ENCODE peak calls at places on chromosomes 3 and 15, in four cellular contexts. One of them, this sample, is unnamed.

GRCh38 chr3:123246846-123247245 is 45.1 kb downstream of the SEC22A start:
- DNase-seq in K562: no peak
- DNase-seq in H9: no peak
- DNase-seq in cardiac fibroblast: no peak
- DNase-seq in this sample: no peak

GRCh38 chr15:56869573-56869972 is 48.9 kb upstream of the TCF12 start:
- DNase-seq in K562: peak; percentile 23
- DNase-seq in H9: no peak
- DNase-seq in cardiac fibroblast: peak; percentile 24
- DNase-seq in this sample: no peak

GRCh38 chr15:39786444-39787056 is 3.9 kb upstream of the FSIP1 start:
- DNase-seq in K562: peak; percentile 22
- DNase-seq in H9: no peak
- DNase-seq in cardiac fibroblast: peak; percentile 79
- DNase-seq in this sample: peak; percentile 44

GRCh38 chr3:188553569-188553968 is 399.6 kb downstream of the LPP start:
- DNase-seq in K562: no peak
- DNase-seq in H9: no peak
- DNase-seq in cardiac fibroblast: no peak
- DNase-seq in this sample: no peak

GRCh38 chr15:84981711-84982300 is at the start of gene PDE8A:
- DNase-seq in K562: peak; percentile 75
- DNase-seq in H9: peak; percentile 40
- DNase-seq in cardiac fibroblast: peak; percentile 67
- DNase-seq in this sample: peak; percentile 36

GRCh38 chr3:98172621-98173020 is 6.1 kb downstream of the OR5H15 start:
- DNase-seq in K562: no peak
- DNase-seq in H9: no peak
- DNase-seq in cardiac fibroblast: no peak
- DNase-seq in this sample: no peak

GRCh38 chr3:149129326-149130123 is at the start of gene HPS3:
- DNase-seq in K562: peak; percentile 89
- DNase-seq in H9: peak; percentile 90
- DNase-seq in cardiac fibroblast: peak; percentile 92
- DNase-seq in this sample: peak; percentile 76

GRCh38 chr15:71105444-71105843 is 9.8 kb upstream of the THSD4 start:
- DNase-seq in K562: no peak
- DNase-seq in H9: no peak
- DNase-seq in cardiac fibroblast: no peak
- DNase-seq in this sample: no peak

GRCh38 chr15:59160880-59161593 is 45.6 kb upstream of the LDHAL6B start:
- DNase-seq in K562: peak; percentile 46
- DNase-seq in H9: peak; percentile 83
- DNase-seq in cardiac fibroblast: no peak
- DNase-seq in this sample: no peak

GRCh38 chr3:80682235-80682634 is 914.4 kb upstream of the ROBO1 start:
- DNase-seq in K562: no peak
- DNase-seq in H9: no peak
- DNase-seq in cardiac fibroblast: no peak
- DNase-seq in this sample: no peak

DNA sequence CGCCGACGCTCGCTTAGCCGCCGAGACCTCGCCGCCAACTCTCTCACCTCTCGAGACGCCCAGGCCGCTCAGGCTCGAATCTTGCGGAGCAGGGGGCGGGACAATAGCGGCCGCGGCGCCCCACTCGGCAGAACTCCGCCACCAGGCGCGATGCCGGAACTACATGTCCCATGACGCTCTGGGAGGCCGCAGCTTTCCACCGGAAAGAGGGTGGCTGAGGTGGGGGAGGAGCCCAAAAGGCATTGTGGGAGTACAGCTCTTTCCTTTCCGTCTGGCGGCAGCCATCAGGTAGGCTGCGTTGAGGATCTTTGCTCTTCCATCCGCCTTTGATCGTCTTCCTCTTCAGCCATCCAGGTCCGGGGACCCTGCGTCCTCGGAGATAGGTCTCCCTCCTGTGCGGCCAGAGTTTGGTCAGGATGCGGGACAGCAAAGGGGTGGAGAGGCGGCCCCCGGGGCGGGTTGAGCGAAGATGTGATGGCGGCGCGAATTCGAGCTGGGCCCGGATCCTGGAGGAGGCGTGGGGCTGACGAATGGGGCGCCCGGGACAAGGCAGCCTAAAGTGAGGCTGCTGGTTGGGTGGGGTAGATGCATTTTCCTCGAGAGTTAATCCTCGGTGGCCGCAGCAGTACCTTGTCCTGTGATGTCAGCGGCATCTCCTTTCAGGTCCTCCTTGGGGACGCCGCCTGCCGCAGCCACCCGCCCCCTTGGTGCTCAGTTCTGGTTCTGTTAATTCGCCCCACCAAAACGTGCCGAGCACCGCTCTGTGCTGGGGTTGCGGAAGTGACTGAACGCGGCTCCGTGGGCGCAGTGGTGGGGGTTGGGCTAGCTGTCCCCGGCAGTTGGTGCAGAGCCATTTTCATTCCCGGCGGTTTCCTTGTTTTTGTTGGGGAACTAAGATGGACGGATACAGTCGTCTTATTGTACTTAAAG is at the start of the genes NKIRAS1 and RPL15:
- DNase-seq in K562: peak; percentile 95
- DNase-seq in H9: peak; percentile 97
- DNase-seq in cardiac fibroblast: peak; percentile 97
- DNase-seq in this sample: peak; percentile 96
- TF ChIP-seq CTCF in K562: peak; percentile 45
- TF ChIP-seq CTCF in H9: peak; percentile 37
- TF ChIP-seq CTCF in cardiac fibroblast: peak; percentile 53
- TF ChIP-seq CTCF in this sample: peak; percentile 79

GRCh38 chr3:44529927-44530326 is 25.1 kb upstream of the ZKSCAN7 start:
- DNase-seq in K562: no peak
- DNase-seq in H9: no peak
- DNase-seq in cardiac fibroblast: peak; percentile 8
- DNase-seq in this sample: peak; percentile 32
- TF ChIP-seq CTCF in K562: peak; percentile 48
- TF ChIP-seq CTCF in H9: peak; percentile 57
- TF ChIP-seq CTCF in cardiac fibroblast: peak; percentile 37
- TF ChIP-seq CTCF in this sample: peak; percentile 68

GRCh38 chr15:30903497-30904187 is at the start of gene FAN1:
- DNase-seq in K562: peak; percentile 79
- DNase-seq in H9: peak; percentile 81
- DNase-seq in cardiac fibroblast: peak; percentile 89
- DNase-seq in this sample: peak; percentile 86
- TF ChIP-seq CTCF in K562: no peak
- TF ChIP-seq CTCF in H9: no peak
- TF ChIP-seq CTCF in cardiac fibroblast: no peak
- TF ChIP-seq CTCF in this sample: no peak

DNA sequence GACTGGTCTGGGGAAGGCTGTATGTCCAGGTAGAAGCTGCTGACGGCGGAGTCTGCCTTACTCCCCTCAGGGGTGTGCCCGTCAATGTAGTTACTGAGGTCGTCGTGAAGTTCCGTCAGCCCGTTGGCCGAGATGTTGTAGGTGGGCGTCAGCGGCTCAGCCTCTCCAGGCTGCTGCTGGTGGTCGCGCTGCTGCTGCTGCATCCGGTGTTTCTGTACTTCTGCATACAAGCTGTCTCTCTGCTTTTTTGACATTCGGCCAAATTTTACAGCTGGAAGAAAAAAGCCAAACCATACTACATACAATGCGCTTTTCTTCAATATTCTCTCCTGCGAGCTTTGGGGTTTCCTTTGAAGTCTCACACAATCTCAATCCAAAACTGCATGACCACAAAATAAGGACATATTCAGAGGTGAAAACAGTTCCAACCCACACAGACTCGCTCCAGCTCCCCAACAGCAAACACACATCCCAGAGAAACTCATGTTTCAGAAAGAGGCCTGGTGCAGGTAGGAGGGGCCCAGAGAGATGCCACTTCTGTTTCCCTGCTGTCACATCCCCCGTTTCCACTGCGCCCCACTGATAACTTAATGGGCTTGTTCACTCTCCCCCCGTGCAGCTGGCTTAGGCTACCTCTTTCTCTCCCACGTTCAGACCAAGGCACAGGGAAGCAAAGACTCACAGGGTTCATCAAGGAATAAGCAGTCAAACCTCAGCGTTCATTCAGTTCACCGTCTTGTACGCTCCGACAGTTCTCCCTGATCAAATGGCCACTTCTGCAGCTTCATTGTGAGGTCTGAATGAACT is 32.6 kb upstream of the ICE2 start:
- DNase-seq in K562: no peak
- DNase-seq in H9: no peak
- DNase-seq in cardiac fibroblast: no peak
- DNase-seq in this sample: no peak
- TF ChIP-seq CTCF in K562: no peak
- TF ChIP-seq CTCF in H9: no peak
- TF ChIP-seq CTCF in cardiac fibroblast: no peak
- TF ChIP-seq CTCF in this sample: no peak

GRCh38 chr15:32042269-32042996 is 12.1 kb downstream of the CHRNA7 start:
- DNase-seq in K562: no peak
- DNase-seq in H9: no peak
- DNase-seq in cardiac fibroblast: no peak
- DNase-seq in this sample: no peak
- TF ChIP-seq CTCF in K562: no peak
- TF ChIP-seq CTCF in H9: peak; percentile 15
- TF ChIP-seq CTCF in cardiac fibroblast: no peak
- TF ChIP-seq CTCF in this sample: no peak

GRCh38 chr15:25689592-25689991 is 173.5 kb downstream of the ATP10A start:
- DNase-seq in K562: no peak
- DNase-seq in H9: peak; percentile 61
- DNase-seq in cardiac fibroblast: no peak
- DNase-seq in this sample: no peak

GRCh38 chr15:25690673-25691543 is 172.2 kb downstream of the ATP10A start:
- DNase-seq in K562: no peak
- DNase-seq in H9: no peak
- DNase-seq in cardiac fibroblast: peak; percentile 53
- DNase-seq in this sample: peak; percentile 85

GRCh38 chr15:25693321-25694237 is 169.5 kb downstream of the ATP10A start:
- DNase-seq in K562: peak; percentile 46
- DNase-seq in H9: peak; percentile 74
- DNase-seq in cardiac fibroblast: peak; percentile 28
- DNase-seq in this sample: peak; percentile 20

GRCh38 chr15:25694238-25694584 is 168.9 kb downstream of the ATP10A start:
- DNase-seq in K562: no peak
- DNase-seq in H9: no peak
- DNase-seq in cardiac fibroblast: no peak
- DNase-seq in this sample: no peak

DNA sequence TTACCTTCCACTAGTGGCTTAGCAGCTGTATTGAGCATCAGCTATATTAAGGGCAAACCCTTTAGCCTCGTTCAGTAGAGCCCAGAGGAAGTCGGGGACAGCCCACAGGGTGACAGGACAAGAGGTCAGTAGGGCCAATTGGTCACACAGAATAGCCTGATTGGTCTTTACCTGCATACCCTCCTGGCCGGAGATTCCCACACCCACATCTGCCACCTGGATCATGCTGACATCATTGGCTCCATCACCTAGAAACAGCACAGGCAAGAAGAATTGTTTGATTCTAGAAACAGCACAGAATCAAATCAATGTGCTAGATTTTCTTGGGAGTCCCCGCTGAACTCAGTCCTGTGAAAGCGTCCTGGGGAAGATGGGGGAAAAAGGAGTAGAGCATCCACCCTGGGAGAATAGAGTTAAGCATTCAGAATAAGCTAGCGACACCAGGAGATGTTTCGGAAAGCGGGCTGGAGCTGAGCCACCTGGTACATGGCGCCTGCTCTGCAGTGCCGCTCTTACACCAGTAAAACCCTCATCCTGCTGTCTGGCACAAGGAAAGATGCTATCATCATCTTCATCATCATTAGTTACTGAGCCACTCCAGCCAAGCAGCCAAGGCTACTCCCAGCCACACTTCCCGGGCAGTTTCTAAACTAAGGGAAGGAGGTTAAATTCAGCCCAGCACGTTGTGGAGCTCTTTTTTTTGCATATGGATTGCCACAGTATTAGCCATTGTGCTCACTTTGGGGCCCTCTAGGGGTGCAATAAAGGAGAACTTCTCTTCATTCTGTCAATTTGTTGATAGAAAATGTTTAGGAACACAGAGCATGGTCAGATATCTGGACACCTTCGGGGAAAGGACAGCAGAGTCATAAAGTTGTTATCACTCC is 171.3 kb downstream of the ATP10A start:
- DNase-seq in K562: no peak
- DNase-seq in H9: no peak
- DNase-seq in cardiac fibroblast: peak; percentile 42
- DNase-seq in this sample: peak; percentile 29
- TF ChIP-seq CTCF in K562: peak; percentile 24
- TF ChIP-seq CTCF in H9: peak; percentile 62
- TF ChIP-seq CTCF in cardiac fibroblast: no peak
- TF ChIP-seq CTCF in this sample: peak; percentile 62

GRCh38 chr15:37204698-37205097 is 104.3 kb upstream of the MEIS2 start:
- DNase-seq in K562: no peak
- DNase-seq in H9: no peak
- DNase-seq in cardiac fibroblast: no peak
- DNase-seq in this sample: no peak
- TF ChIP-seq CTCF in K562: peak; percentile 24
- TF ChIP-seq CTCF in H9: no peak
- TF ChIP-seq CTCF in cardiac fibroblast: no peak
- TF ChIP-seq CTCF in this sample: no peak

DNA sequence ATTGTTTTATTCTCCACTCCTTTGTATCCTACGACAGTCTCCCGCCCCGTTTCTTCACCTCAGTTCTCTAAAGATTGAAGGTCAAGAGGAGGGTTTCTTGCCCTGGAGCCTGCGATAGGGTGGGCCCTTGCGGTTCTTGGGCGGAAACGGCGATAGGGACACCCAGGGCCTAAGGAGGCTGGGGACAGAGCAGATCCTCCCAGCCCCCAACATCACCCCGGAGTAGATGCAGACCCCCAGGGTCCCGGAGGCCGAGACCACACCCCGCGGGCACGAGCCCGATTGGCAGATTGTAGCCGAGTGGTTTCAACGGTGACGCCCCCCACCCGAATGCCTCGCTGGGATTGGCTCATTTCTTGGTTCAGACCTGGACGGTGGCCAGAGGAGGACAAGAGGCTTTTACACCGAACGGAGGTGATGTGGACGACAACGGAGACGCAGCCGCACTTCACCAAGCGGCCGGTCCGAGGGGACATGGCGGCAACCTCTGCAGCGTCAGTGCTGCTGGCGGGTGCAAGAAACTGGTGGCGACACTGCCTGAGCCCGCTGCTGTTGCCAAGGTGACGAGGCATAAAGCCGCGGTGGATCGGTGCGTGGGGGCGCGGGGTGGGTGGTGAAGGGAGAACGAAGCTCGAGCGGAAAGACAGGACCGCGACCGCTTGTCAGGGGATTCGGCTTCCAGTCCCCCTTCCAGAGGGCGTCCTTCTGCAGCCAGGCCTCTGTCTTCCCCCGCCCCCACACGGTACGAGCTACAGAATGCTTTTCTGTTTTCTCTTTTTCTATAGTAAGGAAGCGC is 19.0 kb upstream of the MCF2L2 start:
- DNase-seq in K562: peak; percentile 92
- DNase-seq in H9: peak; percentile 98
- DNase-seq in cardiac fibroblast: peak; percentile 82
- DNase-seq in this sample: peak; percentile 80
- TF ChIP-seq CTCF in K562: peak; percentile 1
- TF ChIP-seq CTCF in H9: no peak
- TF ChIP-seq CTCF in cardiac fibroblast: no peak
- TF ChIP-seq CTCF in this sample: no peak

GRCh38 chr3:148075829-148076716 is 621.6 kb upstream of the AGTR1 start:
- DNase-seq in K562: no peak
- DNase-seq in H9: peak; percentile 32
- DNase-seq in cardiac fibroblast: peak; percentile 76
- DNase-seq in this sample: peak; percentile 53
- TF ChIP-seq CTCF in K562: no peak
- TF ChIP-seq CTCF in H9: peak; percentile 87
- TF ChIP-seq CTCF in cardiac fibroblast: peak; percentile 79
- TF ChIP-seq CTCF in this sample: peak; percentile 85